ENCODE peak calls at places on chromosomes 5 and 9, in five cellular contexts. B is right cardiac atrium, Z is small intestine, X is transverse colon, T is cardiac muscle cell. W is an unnamed sample. For H3K4me1, the result is how much of the 10 kb centered on the place peaks cover.

GRCh38 chr9:88234114-88234513 is 95.8 kb upstream of the SPATA31C2 start:
- DNase-seq in X (no peak), Z (no peak), T (no peak), B (no peak), W (no peak)

GRCh38 chr5:11555171-11555570 is 349.1 kb downstream of the CTNND2 start:
- DNase-seq in Z (no peak), T (no peak), B (no peak), X (no peak), W (no peak)

GRCh38 chr5:10607666-10608442 is 44.0 kb downstream of the ANKRD33B start:
- DNase-seq in B (no peak), Z (no peak), X (peak), T (peak), W (no peak)

GRCh38 chr5:43401827-43402226 is 10.4 kb downstream of the CCL28 start:
- DNase-seq in Z (no peak), X (no peak), B (no peak), T (no peak), W (no peak)

GRCh38 chr5:142313693-142314092 is 11.1 kb downstream of the SPRY4 start:
- DNase-seq in X (no peak), T (no peak), Z (no peak), B (no peak), W (no peak)

GRCh38 chr9:135320943-135321342 is 158.6 kb upstream of the PPP1R26 start:
- DNase-seq in Z (no peak), T (no peak), B (no peak), X (no peak), W (no peak)

GRCh38 chr5:156137482-156137881 is 189.5 kb upstream of the SGCD start:
- DNase-seq in X (no peak), B (no peak), Z (no peak), T (no peak), W (no peak)

GRCh38 chr5:135377751-135378680 is 21.0 kb downstream of the MACROH2A1 start:
- DNase-seq in Z (peak), X (no peak), T (no peak), B (no peak), W (no peak)

GRCh38 chr9:26973989-26974388 is 17.8 kb downstream of the IFT74 start:
- DNase-seq in Z (no peak), X (no peak), B (no peak), T (no peak), W (no peak)

GRCh38 chr5:131316822-131317221 is 53.0 kb downstream of the CDC42SE2 start:
- DNase-seq in Z (no peak), B (no peak), X (no peak), T (no peak), W (no peak)

GRCh38 chr9:95044731-95045508 is 272.6 kb downstream of the FANCC start:
- DNase-seq in X (peak), B (peak), Z (peak), T (peak), W (no peak)

GRCh38 chr5:102794677-102795331 is 39.7 kb downstream of the PAM start:
- DNase-seq in X (no peak), Z (no peak), B (peak), T (no peak), W (no peak)

GRCh38 chr9:77016111-77016525 is 3.3 kb upstream of the FOXB2 start:
- DNase-seq in Z (no peak), X (no peak), B (no peak), T (peak), W (no peak)

GRCh38 chr9:77013186-77013931 is 6.1 kb upstream of the FOXB2 start:
- DNase-seq in X (no peak), B (no peak), T (no peak), Z (no peak), W (no peak)

GRCh38 chr9:77013932-77014596 is 5.4 kb upstream of the FOXB2 start:
- DNase-seq in Z (no peak), B (no peak), X (no peak), T (no peak), W (no peak)

GRCh38 chr9:77015291-77016048 is 4.0 kb upstream of the FOXB2 start:
- DNase-seq in B (no peak), T (no peak), X (no peak), Z (no peak), W (no peak)

GRCh38 chr9:77014597-77015263 is 4.7 kb upstream of the FOXB2 start:
- DNase-seq in B (no peak), Z (no peak), T (no peak), X (no peak), W (no peak)
- H3K4me3 ChIP-seq in B (no peak), Z (no peak), T (no peak), X (no peak), W (no peak)

GRCh38 chr9:130454812-130455325 is 10.1 kb downstream of the ASS1 start:
- DNase-seq in T (no peak), X (no peak), Z (no peak), B (no peak), W (no peak)

GRCh38 chr9:130454096-130454811 is 9.5 kb downstream of the ASS1 start:
- DNase-seq in Z (no peak), X (no peak), B (peak), T (no peak), W (no peak)

GRCh38 chr9:130451509-130452388 is 7.0 kb downstream of the ASS1 start:
- DNase-seq in B (peak), Z (peak), X (peak), T (peak), W (no peak)

GRCh38 chr9:130452835-130453234 is 8.1 kb downstream of the ASS1 start:
- DNase-seq in B (peak), T (no peak), X (no peak), Z (no peak), W (no peak)

DNA sequence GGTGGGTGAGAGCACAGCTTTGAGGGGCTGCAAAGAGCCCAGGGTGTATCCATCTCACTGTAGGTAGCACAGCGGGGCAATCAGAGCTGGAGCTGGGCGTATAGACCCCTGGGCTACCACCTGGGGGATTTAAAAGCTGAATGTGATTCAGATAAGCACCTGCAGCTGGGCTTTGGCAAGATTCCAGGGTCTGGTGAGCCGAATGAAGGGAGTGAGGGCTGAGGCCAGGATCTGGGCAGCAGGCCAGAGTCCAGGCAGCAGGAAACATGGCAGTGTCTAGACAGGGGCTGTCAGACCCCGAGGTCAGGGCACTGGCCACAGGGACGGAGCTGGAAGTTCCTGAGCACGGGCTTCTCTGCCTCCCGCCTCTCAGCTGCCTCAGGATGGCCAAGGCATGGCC is 8.7 kb downstream of the ASS1 start:
- DNase-seq in X (peak), Z (peak), T (peak), B (peak), W (no peak)
- H3K27ac ChIP-seq in X (no peak), Z (no peak), T (peak), B (no peak), W (no peak)

GRCh38 chr5:132472431-132472830 is 18.1 kb downstream of the IRF1 start:
- DNase-seq in Z (no peak), T (no peak), X (peak), B (no peak), W (peak)

GRCh38 chr5:132473019-132473531 is 17.5 kb downstream of the IRF1 start:
- DNase-seq in B (peak), X (peak), Z (peak), T (no peak), W (peak)

GRCh38 chr5:132474131-132474723 is 16.3 kb downstream of the IRF1 start:
- DNase-seq in B (no peak), T (no peak), Z (no peak), X (peak), W (no peak)

GRCh38 chr5:132474881-132475511 is 15.6 kb downstream of the IRF1 start:
- DNase-seq in X (peak), B (no peak), T (no peak), Z (peak), W (no peak)

DNA sequence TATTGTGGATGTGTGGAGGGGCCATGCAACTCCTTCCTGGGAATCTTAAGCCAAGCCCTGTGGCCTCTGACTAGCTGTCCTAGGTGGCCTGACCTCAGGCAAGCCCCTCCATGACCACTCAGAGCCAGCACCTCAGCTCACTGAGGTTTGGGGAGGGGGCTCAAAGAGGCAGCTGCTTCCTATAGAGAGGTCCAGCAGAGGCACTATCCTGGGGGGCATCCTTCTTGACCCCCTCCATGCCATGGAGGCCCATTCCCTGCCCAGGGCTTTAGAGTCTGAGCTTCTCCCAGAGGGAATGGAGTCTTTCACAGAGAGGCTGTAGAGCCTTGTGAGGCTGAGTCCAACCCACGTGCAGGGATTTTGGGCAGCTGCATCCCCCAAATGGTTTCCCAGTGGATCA is 17.0 kb downstream of the IRF1 start:
- DNase-seq in T (no peak), Z (no peak), X (peak), B (no peak), W (no peak)
- H3K4me1 ChIP-seq in T (under half), Z (under half), X (under half), B (under half), W (half or more)

DNA sequence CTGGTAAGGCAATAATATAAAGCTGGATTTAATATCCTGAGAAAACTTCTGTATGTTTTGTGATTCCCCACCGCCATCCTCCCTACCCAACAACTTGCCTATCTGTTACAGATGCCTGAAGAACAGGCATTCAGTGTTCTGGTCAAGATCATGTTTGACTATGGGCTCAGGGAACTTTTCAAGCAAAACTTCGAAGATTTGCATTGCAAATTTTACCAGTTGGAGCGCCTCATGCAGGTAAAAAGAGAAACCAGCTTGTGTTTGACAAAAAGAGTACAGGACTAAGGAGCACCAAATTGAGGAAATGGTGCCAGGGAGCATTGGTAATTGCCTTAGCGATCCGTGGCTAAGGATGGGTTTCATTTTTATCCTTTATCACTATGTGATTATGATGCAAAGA is 40.0 kb downstream of the GPR21 start:
- DNase-seq in B (no peak), T (no peak), X (no peak), Z (no peak), W (no peak)
- H3K4me3 ChIP-seq in B (peak), T (no peak), X (no peak), Z (no peak), W (no peak)

GRCh38 chr5:177542816-177543472 is 11.4 kb downstream of the FAM193B start:
- DNase-seq in B (no peak), T (no peak), Z (no peak), X (no peak), W (no peak)

GRCh38 chr5:177547736-177548135 is 6.6 kb downstream of the FAM193B start:
- DNase-seq in X (no peak), Z (no peak), T (no peak), B (no peak), W (no peak)

GRCh38 chr5:177550120-177550519 is 4.2 kb downstream of the FAM193B start:
- DNase-seq in B (no peak), Z (no peak), T (no peak), X (no peak), W (no peak)

GRCh38 chr5:177545487-177546261 is 8.7 kb downstream of the FAM193B start:
- DNase-seq in T (no peak), X (peak), B (peak), Z (no peak), W (no peak)

DNA sequence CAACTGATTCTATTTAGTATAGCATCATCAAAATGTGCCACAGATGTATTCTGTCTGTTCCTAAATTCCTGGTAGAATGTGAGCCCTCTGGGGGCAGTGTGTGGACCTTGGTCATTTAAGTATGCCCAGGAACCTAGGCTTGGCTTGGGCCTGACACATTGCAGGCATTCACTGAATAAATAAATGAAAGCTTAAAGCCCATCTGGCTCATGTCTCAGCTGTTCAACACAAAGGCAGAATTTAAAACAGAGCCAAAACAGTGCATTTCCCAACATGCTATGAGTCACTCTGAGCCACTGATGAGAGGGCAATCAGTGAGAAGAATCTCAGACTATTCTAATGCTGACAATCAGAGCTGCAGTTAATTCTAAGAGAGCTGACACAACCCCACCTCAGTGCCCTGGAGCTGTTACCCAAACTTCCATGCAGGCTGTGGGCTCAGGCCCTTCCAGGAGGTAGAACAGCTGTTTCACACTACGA is 8.1 kb downstream of the FAM193B start:
- DNase-seq in Z (no peak), B (peak), X (no peak), T (no peak), W (no peak)
- H3K27ac ChIP-seq in Z (peak), B (peak), X (peak), T (peak), W (no peak)

GRCh38 chr5:72855821-72856220 is 39.4 kb downstream of the TNPO1 start:
- DNase-seq in X (no peak), B (no peak), T (no peak), Z (no peak), W (no peak)
- H3K4me1 ChIP-seq in X (under half), B (under half), T (under half), Z (under half), W (under half)

GRCh38 chr5:146339715-146340259 is 1.1 kb downstream of the POU4F3 start:
- DNase-seq in X (no peak), Z (no peak), T (no peak), B (no peak), W (no peak)

GRCh38 chr5:146337928-146338327 is 711 bp upstream of the POU4F3 start:
- DNase-seq in Z (no peak), B (no peak), T (no peak), X (no peak), W (no peak)

GRCh38 chr5:146338774-146339714 is at the start of gene POU4F3:
- DNase-seq in B (no peak), Z (no peak), X (no peak), T (peak), W (no peak)

GRCh38 chr5:146336197-146336596 is 2.4 kb upstream of the POU4F3 start:
- DNase-seq in B (no peak), X (no peak), Z (no peak), T (no peak), W (no peak)

DNA sequence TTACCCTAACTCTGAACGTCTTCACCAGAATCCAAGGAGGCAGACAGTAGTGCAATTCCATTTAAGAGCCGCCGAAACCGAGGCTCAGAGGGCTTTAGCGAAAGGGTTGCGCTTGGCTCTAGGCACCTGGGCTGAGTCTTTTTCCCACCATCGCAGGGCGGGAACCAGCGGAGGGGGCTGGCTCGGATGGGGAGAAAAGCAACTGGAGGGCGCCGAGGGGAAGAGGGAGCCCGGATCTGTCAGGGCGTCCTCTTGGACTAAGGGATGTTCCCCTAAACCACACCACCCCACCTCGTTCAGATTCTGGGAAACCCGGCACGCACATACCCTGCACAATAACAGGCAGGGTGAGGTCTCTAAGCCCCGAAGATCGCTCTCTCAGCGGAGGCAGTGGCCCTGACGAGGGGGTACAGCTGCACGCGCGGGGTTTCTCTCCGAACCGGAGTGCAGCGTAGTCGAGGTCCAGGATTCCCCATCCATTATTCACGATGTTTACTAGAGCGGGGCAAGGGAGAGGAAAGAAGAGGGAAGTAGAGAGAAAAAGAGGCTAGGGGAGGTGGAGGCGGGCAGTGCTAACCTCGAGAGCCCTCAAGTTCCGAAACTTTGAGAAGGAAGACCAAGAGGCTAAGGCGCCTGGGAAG is 1.3 kb upstream of the POU4F3 start:
- DNase-seq in X (no peak), B (no peak), T (no peak), Z (no peak), W (no peak)
- H3K4me3 ChIP-seq in X (no peak), B (no peak), T (no peak), Z (no peak), W (no peak)

GRCh38 chr5:159508344-159508743 is 178.1 kb upstream of the IL12B start:
- DNase-seq in B (no peak), T (no peak), Z (no peak), X (no peak), W (no peak)
- H3K27ac ChIP-seq in B (peak), T (peak), Z (no peak), X (no peak), W (no peak)

W was measured in naive thymus-derived CD4-positive, alpha-beta T cell.